ENCODE peak calls at places on chromosomes 3 and 15, in eight cellular contexts. N is cardiac muscle cell, R is heart right ventricle, E is tibial nerve, H is uterus, F is stomach, K is pancreas, L is vagina. T is an unnamed sample.

GRCh38 chr3:187740446-187741399 is 4.5 kb downstream of the BCL6 start:
- DNase-seq in N (peak), R (peak), E (peak), H (peak), F (peak), K (peak), L (no peak), T (peak)

GRCh38 chr15:67048281-67049279 is 16.8 kb upstream of the SMAD3 start:
- DNase-seq in N (no peak), R (no peak), E (no peak), H (peak), F (peak), K (peak), L (no peak), T (peak)

GRCh38 chr3:156801746-156802145 is 24.4 kb upstream of the LEKR1 start:
- DNase-seq in N (no peak), R (no peak), E (no peak), H (no peak), F (no peak), K (no peak), L (no peak), T (no peak)

GRCh38 chr3:129448187-129448895 is 8.3 kb downstream of the IFT122 start:
- DNase-seq in N (no peak), R (no peak), E (no peak), H (no peak), F (peak), K (peak), L (no peak), T (no peak)

GRCh38 chr3:76065975-76066374 is 280.6 kb upstream of the ZNF717 start:
- DNase-seq in N (no peak), R (no peak), E (no peak), H (no peak), F (no peak), K (no peak), L (no peak), T (no peak)

GRCh38 chr15:49458145-49458544 is 35.1 kb downstream of the FGF7 start:
- DNase-seq in N (no peak), R (no peak), E (no peak), H (no peak), F (no peak), K (no peak), L (no peak), T (no peak)

GRCh38 chr3:178325330-178325729 is 210.9 kb upstream of the KCNMB2 start:
- DNase-seq in N (no peak), R (no peak), E (no peak), H (no peak), F (no peak), K (no peak), L (no peak), T (no peak)

GRCh38 chr3:42229942-42230688 is 35.9 kb downstream of the CCK start:
- DNase-seq in N (peak), R (no peak), E (no peak), H (no peak), F (no peak), K (no peak), L (peak), T (no peak)

GRCh38 chr3:127574880-127575878 is 15.4 kb downstream of the TPRA1 start:
- DNase-seq in N (peak), R (peak), E (peak), H (peak), F (peak), K (peak), L (no peak), T (peak)
- H3K27ac ChIP-seq in N (no peak), R (no peak), E (no peak), H (peak), F (no peak), K (no peak), L (no peak), T (no peak)

DNA sequence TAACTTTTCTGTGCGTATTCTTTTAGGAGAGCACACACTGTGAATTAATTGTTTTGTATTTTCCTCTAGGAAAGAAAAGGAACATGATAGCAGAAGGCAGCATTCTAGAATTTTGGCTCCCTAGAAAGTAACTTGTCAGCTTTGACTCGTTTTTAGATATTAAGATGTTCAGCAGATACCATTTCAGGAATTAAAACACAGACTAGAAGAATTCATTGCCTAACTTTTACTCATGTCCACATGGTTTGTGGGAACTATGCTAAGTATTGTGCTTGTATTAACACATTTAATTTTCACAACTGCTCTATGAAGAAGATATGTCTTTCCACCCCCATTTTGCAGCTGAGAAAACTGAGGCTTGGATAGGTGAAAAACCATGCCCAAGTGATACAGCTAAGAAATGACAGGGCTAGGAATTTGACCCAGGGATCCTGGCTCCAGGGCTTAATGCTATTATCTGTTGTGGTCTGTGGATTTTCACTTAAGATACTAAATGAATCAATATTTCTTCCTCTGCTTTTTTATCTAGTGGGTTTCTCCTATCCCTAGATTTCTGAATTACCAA is 128.8 kb downstream of the MITF start:
- DNase-seq in N (no peak), R (no peak), E (no peak), H (no peak), F (no peak), K (no peak), L (no peak), T (no peak)
- H3K27ac ChIP-seq in N (peak), R (no peak), E (no peak), H (no peak), F (peak), K (no peak), L (no peak), T (no peak)

GRCh38 chr15:35397027-35397426 is 148.9 kb downstream of the DPH6 start:
- DNase-seq in N (no peak), R (no peak), E (no peak), H (no peak), F (no peak), K (no peak), L (no peak), T (no peak)

GRCh38 chr15:35394416-35394815 is 151.5 kb downstream of the DPH6 start:
- DNase-seq in N (no peak), R (no peak), E (no peak), H (no peak), F (no peak), K (no peak), L (no peak), T (no peak)

DNA sequence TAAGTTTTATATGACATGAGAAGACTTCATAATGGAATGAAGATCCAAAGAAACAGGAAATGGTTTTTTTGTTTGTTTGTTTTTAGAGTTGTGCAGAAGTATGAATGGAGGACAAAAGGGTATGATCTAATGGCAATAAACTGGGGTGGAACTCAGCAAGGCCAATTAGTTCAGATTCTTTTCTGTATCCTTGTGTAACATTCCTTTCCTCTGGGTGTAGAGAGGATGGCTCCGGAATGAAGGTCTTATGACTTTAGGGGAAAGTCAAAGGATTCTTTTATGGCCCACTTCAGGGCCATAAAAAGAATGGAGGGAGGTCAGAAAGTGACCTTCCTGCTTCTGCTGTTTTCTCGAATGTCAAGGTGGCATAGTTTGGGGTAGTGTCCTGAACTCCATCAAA is 152.6 kb downstream of the DPH6 start:
- DNase-seq in N (no peak), R (no peak), E (no peak), H (no peak), F (no peak), K (no peak), L (no peak), T (no peak)
- H3K27ac ChIP-seq in N (no peak), R (no peak), E (no peak), H (no peak), F (no peak), K (no peak), L (no peak), T (no peak)

DNA sequence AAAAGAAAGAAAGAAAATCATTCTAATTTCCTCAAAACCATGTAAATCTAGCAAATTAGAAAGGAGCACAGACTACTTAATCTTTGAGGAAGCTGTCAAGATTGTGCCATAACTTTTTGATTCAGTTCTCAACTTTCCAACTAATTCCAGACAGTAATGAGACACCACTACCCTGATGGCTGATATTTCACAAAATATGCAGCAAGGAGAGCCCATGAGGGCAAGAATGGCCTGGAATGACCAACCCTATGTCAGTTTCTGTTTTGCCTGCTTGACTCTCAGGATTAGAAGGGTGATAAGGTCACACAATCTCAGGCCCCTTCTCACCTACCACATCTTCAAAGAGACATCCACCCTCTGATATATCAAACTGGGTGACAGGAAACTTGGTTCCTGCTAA is 134.7 kb downstream of the MAGI1 start:
- DNase-seq in N (no peak), R (no peak), E (no peak), H (no peak), F (no peak), K (no peak), L (no peak), T (no peak)
- H3K27ac ChIP-seq in N (no peak), R (no peak), E (no peak), H (no peak), F (no peak), K (no peak), L (no peak), T (no peak)

GRCh38 chr3:8456118-8456811 is 45.4 kb upstream of the LMCD1 start:
- DNase-seq in N (peak), R (no peak), E (no peak), H (no peak), F (no peak), K (no peak), L (no peak), T (no peak)
- H3K27ac ChIP-seq in N (no peak), R (peak), E (no peak), H (no peak), F (no peak), K (no peak), L (no peak), T (peak)

GRCh38 chr3:172103724-172104123 is 64.3 kb downstream of the FNDC3B start:
- DNase-seq in N (peak), R (no peak), E (no peak), H (no peak), F (no peak), K (no peak), L (no peak), T (no peak)

GRCh38 chr3:172101107-172101506 is 61.7 kb downstream of the FNDC3B start:
- DNase-seq in N (peak), R (no peak), E (no peak), H (no peak), F (no peak), K (no peak), L (no peak), T (no peak)

GRCh38 chr3:172100482-172100881 is 61.1 kb downstream of the FNDC3B start:
- DNase-seq in N (no peak), R (no peak), E (no peak), H (no peak), F (no peak), K (no peak), L (no peak), T (no peak)

GRCh38 chr3:172102883-172103310 is 63.5 kb downstream of the FNDC3B start:
- DNase-seq in N (no peak), R (no peak), E (no peak), H (no peak), F (no peak), K (no peak), L (no peak), T (no peak)

DNA sequence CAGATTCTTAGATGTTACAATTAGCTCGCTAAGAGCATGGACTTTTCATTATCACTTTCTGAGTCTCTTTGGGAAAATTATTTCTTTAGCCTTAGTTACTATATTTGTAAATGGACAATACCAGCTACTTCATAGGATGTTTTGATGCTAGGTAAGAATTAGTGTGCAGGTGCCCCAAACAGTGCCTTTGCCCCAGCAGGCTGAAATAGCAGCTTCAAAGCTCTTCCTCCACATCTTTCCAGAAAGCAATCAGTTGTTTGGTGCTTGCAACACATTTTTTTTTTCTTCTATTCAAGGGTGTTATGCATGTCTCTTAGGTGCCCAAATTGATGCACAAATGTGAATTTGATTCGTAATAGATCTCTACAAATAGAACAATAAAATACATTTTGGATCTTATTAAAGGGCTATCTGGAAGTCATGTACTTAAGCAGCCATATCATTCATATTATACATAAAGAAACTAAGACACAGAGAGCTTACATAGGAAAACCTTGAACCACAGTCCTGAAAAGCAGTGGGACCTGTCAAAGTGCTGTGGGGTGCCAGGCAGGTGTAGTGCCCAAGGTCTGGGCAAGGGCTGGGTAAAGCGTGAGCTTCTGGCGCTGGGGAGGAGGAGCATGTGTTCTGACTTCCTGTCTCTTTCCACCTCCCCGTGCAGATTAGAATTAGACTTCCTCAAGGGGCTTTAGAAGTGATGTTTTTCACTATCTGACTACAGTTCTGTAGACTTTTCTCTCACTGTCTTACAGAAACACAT is 62.9 kb downstream of the FNDC3B start:
- DNase-seq in N (no peak), R (no peak), E (no peak), H (no peak), F (no peak), K (peak), L (no peak), T (no peak)
- H3K27ac ChIP-seq in N (peak), R (peak), E (no peak), H (no peak), F (peak), K (peak), L (no peak), T (no peak)

GRCh38 chr3:190027116-190027515 is 93.6 kb downstream of the P3H2 start:
- DNase-seq in N (no peak), R (no peak), E (no peak), H (no peak), F (no peak), K (no peak), L (no peak), T (no peak)

GRCh38 chr3:190019020-190019419 is 101.7 kb downstream of the P3H2 start:
- DNase-seq in N (peak), R (no peak), E (no peak), H (no peak), F (no peak), K (no peak), L (no peak), T (no peak)

GRCh38 chr3:190019840-190020239 is 100.9 kb downstream of the P3H2 start:
- DNase-seq in N (no peak), R (no peak), E (no peak), H (no peak), F (no peak), K (no peak), L (no peak), T (no peak)

GRCh38 chr3:190026154-190026553 is 94.5 kb downstream of the P3H2 start:
- DNase-seq in N (no peak), R (no peak), E (no peak), H (no peak), F (no peak), K (no peak), L (no peak), T (no peak)

GRCh38 chr3:190024912-190025311 is 95.8 kb downstream of the P3H2 start:
- DNase-seq in N (no peak), R (no peak), E (no peak), H (no peak), F (no peak), K (no peak), L (no peak), T (no peak)
- H3K27ac ChIP-seq in N (peak), R (no peak), E (no peak), H (no peak), F (no peak), K (no peak), L (no peak), T (no peak)